ENCODE peak calls at places on chromosomes 1 and 21, in five cellular contexts. One of them, this sample, is unnamed.

GRCh38 chr1:190277116-190277515 is 200.5 kb downstream of the BRINP3 start:
- DNase-seq in progenitor cell of endocrine pancreas: no peak
- DNase-seq in MV-4-11: no peak
- DNase-seq in psoas muscle: no peak
- DNase-seq in AG09309: no peak
- DNase-seq in this sample: no peak

GRCh38 chr1:188782220-188782841 is 1695.3 kb downstream of the BRINP3 start:
- DNase-seq in progenitor cell of endocrine pancreas: no peak
- DNase-seq in MV-4-11: peak
- DNase-seq in psoas muscle: no peak
- DNase-seq in AG09309: no peak
- DNase-seq in this sample: peak

GRCh38 chr1:9080704-9081291 is 11.4 kb upstream of the SLC2A5 start:
- DNase-seq in progenitor cell of endocrine pancreas: no peak
- DNase-seq in MV-4-11: no peak
- DNase-seq in psoas muscle: no peak
- DNase-seq in AG09309: no peak
- DNase-seq in this sample: no peak

GRCh38 chr21:45767071-45768006 is 123.8 kb downstream of the PCBP3 start:
- DNase-seq in progenitor cell of endocrine pancreas: no peak
- DNase-seq in MV-4-11: no peak
- DNase-seq in psoas muscle: no peak
- DNase-seq in AG09309: peak
- DNase-seq in this sample: no peak

GRCh38 chr1:247386695-247387094 is 29.3 kb upstream of the NLRP3 start:
- DNase-seq in progenitor cell of endocrine pancreas: no peak
- DNase-seq in MV-4-11: peak
- DNase-seq in psoas muscle: no peak
- DNase-seq in AG09309: no peak
- DNase-seq in this sample: peak

GRCh38 chr21:34336756-34337391 is 26.9 kb upstream of the KCNE2 start:
- DNase-seq in progenitor cell of endocrine pancreas: no peak
- DNase-seq in MV-4-11: no peak
- DNase-seq in psoas muscle: no peak
- DNase-seq in AG09309: no peak
- DNase-seq in this sample: no peak

GRCh38 chr1:226643167-226643566 is 94.6 kb downstream of the STUM start:
- DNase-seq in progenitor cell of endocrine pancreas: no peak
- DNase-seq in MV-4-11: peak
- DNase-seq in psoas muscle: peak
- DNase-seq in AG09309: no peak
- DNase-seq in this sample: peak

GRCh38 chr1:171794085-171794484 is 12.6 kb downstream of the METTL13 start:
- DNase-seq in progenitor cell of endocrine pancreas: no peak
- DNase-seq in MV-4-11: peak
- DNase-seq in psoas muscle: no peak
- DNase-seq in AG09309: no peak
- DNase-seq in this sample: peak

GRCh38 chr1:19390166-19390850 is 78.2 kb downstream of the SLC66A1 start:
- DNase-seq in progenitor cell of endocrine pancreas: no peak
- DNase-seq in MV-4-11: no peak
- DNase-seq in psoas muscle: no peak
- DNase-seq in AG09309: no peak
- DNase-seq in this sample: no peak

GRCh38 chr1:67333603-67334002 is 25.9 kb downstream of the IL12RB2 start:
- DNase-seq in progenitor cell of endocrine pancreas: no peak
- DNase-seq in MV-4-11: no peak
- DNase-seq in psoas muscle: no peak
- DNase-seq in AG09309: no peak
- DNase-seq in this sample: no peak

GRCh38 chr1:227666286-227666685 is 68.8 kb downstream of the JMJD4 start:
- DNase-seq in progenitor cell of endocrine pancreas: no peak
- DNase-seq in MV-4-11: no peak
- DNase-seq in psoas muscle: no peak
- DNase-seq in AG09309: no peak
- DNase-seq in this sample: no peak

GRCh38 chr1:29518183-29518835 is 282.0 kb downstream of the PTPRU start:
- DNase-seq in progenitor cell of endocrine pancreas: no peak
- DNase-seq in MV-4-11: no peak
- DNase-seq in psoas muscle: no peak
- DNase-seq in AG09309: no peak
- DNase-seq in this sample: no peak

GRCh38 chr1:212432163-212432705 is 486 bp upstream of the NENF start:
- DNase-seq in progenitor cell of endocrine pancreas: no peak
- DNase-seq in MV-4-11: no peak
- DNase-seq in psoas muscle: no peak
- DNase-seq in AG09309: no peak
- DNase-seq in this sample: peak

GRCh38 chr1:156499194-156499702 is 1.3 kb downstream of the MEF2D start:
- DNase-seq in progenitor cell of endocrine pancreas: no peak
- DNase-seq in MV-4-11: no peak
- DNase-seq in psoas muscle: no peak
- DNase-seq in AG09309: no peak
- DNase-seq in this sample: peak

GRCh38 chr1:17765444-17766411 is 10.6 kb downstream of the ACTL8 start:
- DNase-seq in progenitor cell of endocrine pancreas: no peak
- DNase-seq in MV-4-11: no peak
- DNase-seq in psoas muscle: no peak
- DNase-seq in AG09309: peak
- DNase-seq in this sample: no peak

GRCh38 chr21:38244407-38244787 is 12.4 kb upstream of the KCNJ15 start:
- DNase-seq in progenitor cell of endocrine pancreas: no peak
- DNase-seq in MV-4-11: no peak
- DNase-seq in psoas muscle: no peak
- DNase-seq in AG09309: no peak
- DNase-seq in this sample: no peak

GRCh38 chr1:41613646-41614592 is 129.4 kb upstream of the EDN2 start:
- DNase-seq in progenitor cell of endocrine pancreas: peak
- DNase-seq in MV-4-11: peak
- DNase-seq in psoas muscle: no peak
- DNase-seq in AG09309: peak
- DNase-seq in this sample: no peak

GRCh38 chr1:174877208-174877673 is 122.5 kb upstream of the CACYBP start:
- DNase-seq in progenitor cell of endocrine pancreas: no peak
- DNase-seq in MV-4-11: no peak
- DNase-seq in psoas muscle: no peak
- DNase-seq in AG09309: no peak
- DNase-seq in this sample: peak

GRCh38 chr1:90707363-90707710 is 9.8 kb downstream of the BARHL2 start:
- DNase-seq in progenitor cell of endocrine pancreas: peak
- DNase-seq in MV-4-11: no peak
- DNase-seq in psoas muscle: no peak
- DNase-seq in AG09309: no peak
- DNase-seq in this sample: peak

GRCh38 chr1:219040291-219040690 is 133.4 kb upstream of the LYPLAL1 start:
- DNase-seq in progenitor cell of endocrine pancreas: no peak
- DNase-seq in MV-4-11: no peak
- DNase-seq in psoas muscle: no peak
- DNase-seq in AG09309: no peak
- DNase-seq in this sample: no peak

GRCh38 chr21:15084668-15085067 is 19.9 kb upstream of the NRIP1 start:
- DNase-seq in progenitor cell of endocrine pancreas: no peak
- DNase-seq in MV-4-11: no peak
- DNase-seq in psoas muscle: no peak
- DNase-seq in AG09309: no peak
- DNase-seq in this sample: no peak

GRCh38 chr1:67532452-67533216 is 102.4 kb upstream of the SERBP1 start:
- DNase-seq in progenitor cell of endocrine pancreas: no peak
- DNase-seq in MV-4-11: peak
- DNase-seq in psoas muscle: no peak
- DNase-seq in AG09309: peak
- DNase-seq in this sample: peak

GRCh38 chr1:192729500-192729899 is 79.3 kb upstream of the RGS2 start:
- DNase-seq in progenitor cell of endocrine pancreas: no peak
- DNase-seq in MV-4-11: no peak
- DNase-seq in psoas muscle: no peak
- DNase-seq in AG09309: no peak
- DNase-seq in this sample: no peak

GRCh38 chr1:53715478-53715877 is 23.5 kb downstream of the GLIS1 start:
- DNase-seq in progenitor cell of endocrine pancreas: peak
- DNase-seq in MV-4-11: peak
- DNase-seq in psoas muscle: no peak
- DNase-seq in AG09309: no peak
- DNase-seq in this sample: peak

GRCh38 chr1:39564941-39565340 is 11.6 kb downstream of the PABPC4 start:
- DNase-seq in progenitor cell of endocrine pancreas: no peak
- DNase-seq in MV-4-11: no peak
- DNase-seq in psoas muscle: no peak
- DNase-seq in AG09309: no peak
- DNase-seq in this sample: no peak

GRCh38 chr1:46516140-46516539 is 26.5 kb downstream of the DMBX1 start:
- DNase-seq in progenitor cell of endocrine pancreas: no peak
- DNase-seq in MV-4-11: no peak
- DNase-seq in psoas muscle: no peak
- DNase-seq in AG09309: no peak
- DNase-seq in this sample: no peak

GRCh38 chr1:12007204-12007603 is 12.1 kb upstream of the MIIP start:
- DNase-seq in progenitor cell of endocrine pancreas: no peak
- DNase-seq in MV-4-11: no peak
- DNase-seq in psoas muscle: no peak
- DNase-seq in AG09309: no peak
- DNase-seq in this sample: no peak